ENCODE peak calls at places on chromosomes 16 and 17, in four cellular contexts. One of them, this sample, is unnamed.

GRCh38 chr16:20336955-20337354 is 9.6 kb upstream of the GP2 start:
- DNase-seq in NCI-H510A: peak; percentile 17
- DNase-seq in AG09309: no peak
- DNase-seq in SW 1271: no peak
- DNase-seq in this sample: no peak

GRCh38 chr16:85249418-85249817 is 137.1 kb upstream of the CIBAR2 start:
- DNase-seq in SW 1271: no peak
- DNase-seq in NCI-H510A: no peak
- DNase-seq in AG09309: no peak
- DNase-seq in this sample: no peak

GRCh38 chr16:4159726-4160125 is 43.5 kb upstream of the ADCY9 start:
- DNase-seq in AG09309: no peak
- DNase-seq in NCI-H510A: no peak
- DNase-seq in SW 1271: no peak
- DNase-seq in this sample: no peak

GRCh38 chr17:72089453-72089987 is 31.3 kb upstream of the SOX9 start:
- DNase-seq in AG09309: no peak
- DNase-seq in SW 1271: no peak
- DNase-seq in NCI-H510A: no peak
- DNase-seq in this sample: no peak

GRCh38 chr17:61466246-61466645 is 14.0 kb downstream of the TBX4 start:
- DNase-seq in AG09309: no peak
- DNase-seq in SW 1271: no peak
- DNase-seq in NCI-H510A: no peak
- DNase-seq in this sample: no peak

GRCh38 chr16:63617047-63617989 is 1504.5 kb downstream of the CDH11 start:
- DNase-seq in SW 1271: no peak
- DNase-seq in AG09309: no peak
- DNase-seq in NCI-H510A: no peak
- DNase-seq in this sample: peak; percentile 68

GRCh38 chr16:82331397-82331796 is 161.4 kb upstream of the MPHOSPH6 start:
- DNase-seq in AG09309: no peak
- DNase-seq in NCI-H510A: no peak
- DNase-seq in SW 1271: no peak
- DNase-seq in this sample: peak; percentile 7

GRCh38 chr17:28372203-28372944 is 880 bp downstream of the SARM1 start:
- DNase-seq in SW 1271: no peak
- DNase-seq in AG09309: no peak
- DNase-seq in NCI-H510A: no peak
- DNase-seq in this sample: peak; percentile 70

GRCh38 chr16:30380072-30380471 is 2.3 kb downstream of the SEPTIN1 start:
- DNase-seq in AG09309: no peak
- DNase-seq in NCI-H510A: no peak
- DNase-seq in SW 1271: no peak
- DNase-seq in this sample: no peak

GRCh38 chr16:78973041-78973440 is 627.5 kb downstream of the MAF start:
- DNase-seq in AG09309: no peak
- DNase-seq in NCI-H510A: no peak
- DNase-seq in SW 1271: no peak
- DNase-seq in this sample: no peak

GRCh38 chr17:76002100-76002499 is 1.4 kb downstream of the CDK3 start:
- DNase-seq in AG09309: no peak
- DNase-seq in SW 1271: no peak
- DNase-seq in NCI-H510A: no peak
- DNase-seq in this sample: no peak